ENCODE peak calls at places on chromosomes 5 and 9, in four cellular contexts. T, E, Q and S are unnamed samples.

GRCh38 chr5:41334758-41335157 is 121.4 kb upstream of the C6 start:
- DNase-seq in T (no peak), E (no peak), Q (no peak), S (peak)

GRCh38 chr5:98705841-98706240 is 67.6 kb upstream of the RGMB start:
- DNase-seq in T (no peak), E (no peak), Q (no peak), S (peak)

GRCh38 chr9:132946216-132946615 is 1.8 kb upstream of the TSC1 start:
- DNase-seq in T (no peak), E (no peak), Q (no peak), S (no peak)

GRCh38 chr5:1442222-1443144 is 2.8 kb downstream of the SLC6A3 start:
- DNase-seq in T (no peak), E (no peak), Q (no peak), S (no peak)

GRCh38 chr5:87263498-87263897 is 4.2 kb upstream of the RASA1 start:
- DNase-seq in T (no peak), E (no peak), Q (no peak), S (no peak)

GRCh38 chr5:125412561-125413535 is 666.4 kb upstream of the ZNF608 start:
- DNase-seq in T (peak), E (peak), Q (peak), S (peak)

GRCh38 chr9:110745656-110746055 is 77.1 kb downstream of the MUSK start:
- DNase-seq in T (no peak), E (no peak), Q (peak), S (peak)

GRCh38 chr9:84716217-84716616 is 46.7 kb downstream of the NTRK2 start:
- DNase-seq in T (no peak), E (no peak), Q (no peak), S (no peak)

GRCh38 chr9:107299437-107299836 is 16.4 kb downstream of the RAD23B start:
- DNase-seq in T (no peak), E (no peak), Q (no peak), S (no peak)

GRCh38 chr9:2622361-2623045 is 916 bp downstream of the VLDLR start:
- DNase-seq in T (peak), E (peak), Q (peak), S (peak)

GRCh38 chr9:134058716-134059115 is 9.1 kb downstream of the BRD3 start:
- DNase-seq in T (peak), E (no peak), Q (no peak), S (peak)

GRCh38 chr9:81650836-81651545 is 38.4 kb downstream of the TLE1 start:
- DNase-seq in T (no peak), E (no peak), Q (no peak), S (no peak)

GRCh38 chr9:117073539-117074336 is 341.1 kb downstream of the ASTN2 start:
- DNase-seq in T (peak), E (peak), Q (no peak), S (no peak)

GRCh38 chr9:16509946-16510504 is 360.4 kb downstream of the BNC2 start:
- DNase-seq in T (no peak), E (no peak), Q (no peak), S (peak)

GRCh38 chr5:80957031-80957761 is 3.0 kb upstream of the RASGRF2 start:
- DNase-seq in T (no peak), E (no peak), Q (no peak), S (no peak)

DNA sequence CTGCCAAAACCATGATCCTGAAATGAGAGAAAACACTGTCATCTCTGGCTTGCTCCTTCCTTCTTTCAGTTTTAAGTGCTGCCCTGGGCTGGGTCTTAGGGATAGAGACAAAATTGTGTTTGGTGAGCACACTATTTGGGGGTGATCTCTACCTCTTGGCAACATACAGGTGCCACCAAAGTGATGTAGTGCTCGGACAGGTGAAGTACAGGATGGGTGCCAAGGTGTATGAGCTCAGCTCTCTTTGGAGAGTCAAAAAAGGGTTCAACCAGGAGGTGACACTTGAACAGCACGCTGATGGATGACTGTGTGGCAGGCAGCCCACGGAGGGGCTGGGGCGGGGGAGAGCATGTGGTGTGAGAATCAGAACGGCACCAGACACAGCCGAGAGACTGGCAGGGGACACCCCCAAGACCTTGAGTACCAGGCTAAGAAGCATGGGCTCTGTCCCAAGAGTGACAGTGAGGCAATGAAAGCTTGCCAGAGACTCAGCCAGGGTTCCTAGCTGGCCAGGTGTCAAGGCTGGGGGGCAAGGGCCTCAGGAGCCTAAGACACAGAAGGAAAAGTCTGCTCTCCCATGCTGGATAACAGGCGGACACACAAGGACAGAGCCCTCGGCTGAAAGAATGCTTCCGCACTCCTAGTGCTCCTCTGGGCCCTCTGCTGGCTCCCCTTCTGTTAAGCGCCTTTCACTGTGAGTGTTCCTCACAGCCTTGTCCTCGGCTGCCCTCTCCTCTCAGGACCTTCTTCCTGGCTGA is 2.5 kb downstream of the NHP2 start:
- DNase-seq in T (peak), E (no peak), Q (no peak), S (peak)
- TF ChIP-seq CTCF in T (peak), E (no peak), Q (no peak), S (no peak)

GRCh38 chr5:9853309-9853708 is 223.2 kb upstream of the TAS2R1 start:
- DNase-seq in T (no peak), E (no peak), Q (no peak), S (no peak)

GRCh38 chr5:9847631-9848030 is 217.5 kb upstream of the TAS2R1 start:
- DNase-seq in T (no peak), E (no peak), Q (no peak), S (no peak)

GRCh38 chr5:9850456-9850855 is 220.3 kb upstream of the TAS2R1 start:
- DNase-seq in T (no peak), E (no peak), Q (no peak), S (no peak)

GRCh38 chr5:9852686-9853085 is 222.5 kb upstream of the TAS2R1 start:
- DNase-seq in T (no peak), E (no peak), Q (no peak), S (peak)

DNA sequence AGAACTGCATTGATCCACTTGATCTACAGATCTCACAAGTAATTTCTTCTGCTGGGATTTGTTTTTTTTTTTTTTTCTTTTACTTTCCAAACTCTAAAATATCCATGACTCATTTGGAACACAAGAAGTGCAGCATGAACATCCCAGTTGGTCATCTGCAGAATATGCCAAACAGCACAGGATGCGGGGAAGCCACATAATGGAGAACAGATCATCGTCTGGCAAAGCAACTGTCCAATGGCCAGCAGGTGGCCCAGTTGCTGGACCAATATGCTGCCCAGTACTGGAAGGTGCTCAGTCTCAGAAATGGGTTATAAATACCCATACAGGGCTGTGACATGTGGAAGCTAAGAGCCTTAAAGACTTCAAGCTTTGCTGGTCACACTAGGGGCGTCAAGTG is 221.3 kb upstream of the TAS2R1 start:
- DNase-seq in T (peak), E (peak), Q (no peak), S (peak)
- TF ChIP-seq CTCF in T (peak), E (peak), Q (no peak), S (peak)

GRCh38 chr5:170138273-170138672 is 32.6 kb downstream of the FOXI1 start:
- DNase-seq in T (no peak), E (no peak), Q (no peak), S (no peak)

GRCh38 chr5:170143091-170143490 is 37.4 kb downstream of the FOXI1 start:
- DNase-seq in T (no peak), E (no peak), Q (no peak), S (no peak)

GRCh38 chr5:170137694-170138214 is 32.1 kb downstream of the FOXI1 start:
- DNase-seq in T (no peak), E (no peak), Q (no peak), S (no peak)

GRCh38 chr5:170141636-170142035 is 35.9 kb downstream of the FOXI1 start:
- DNase-seq in T (no peak), E (no peak), Q (no peak), S (no peak)

GRCh38 chr5:170139786-170140335 is 34.2 kb downstream of the FOXI1 start:
- DNase-seq in T (no peak), E (no peak), Q (no peak), S (no peak)
- TF ChIP-seq CTCF in T (no peak), E (no peak), Q (no peak), S (no peak)

GRCh38 chr9:77022783-77023440 is 3.5 kb downstream of the FOXB2 start:
- DNase-seq in T (no peak), E (peak), Q (no peak), S (no peak)
- TF ChIP-seq CTCF in T (no peak), E (no peak), Q (no peak), S (no peak)

DNA sequence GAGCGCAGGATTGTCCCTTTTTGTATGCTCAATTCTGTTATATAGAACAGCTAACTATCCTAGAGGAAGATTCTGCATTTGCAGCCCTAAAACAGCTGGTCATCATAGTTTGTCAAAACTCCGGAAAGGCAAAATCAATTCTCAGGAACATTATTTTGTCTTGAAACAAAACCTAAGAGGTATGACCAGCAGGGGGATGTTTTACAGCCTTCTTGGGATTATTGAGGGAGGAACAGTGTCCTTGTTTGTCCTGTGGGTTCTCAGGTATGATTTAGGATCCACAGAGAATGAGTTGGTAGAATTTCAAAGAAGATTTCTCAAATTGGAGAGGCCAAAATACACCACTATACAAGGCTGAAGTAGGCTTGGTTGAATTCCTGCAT is 136.4 kb downstream of the ZSWIM6 start:
- DNase-seq in T (no peak), E (no peak), Q (no peak), S (no peak)
- TF ChIP-seq CTCF in T (peak), E (no peak), Q (peak), S (peak)

GRCh38 chr5:10199700-10200099 is 50.0 kb downstream of the ATPSCKMT start:
- DNase-seq in T (no peak), E (no peak), Q (no peak), S (no peak)

GRCh38 chr5:10202089-10202753 is 47.5 kb downstream of the ATPSCKMT start:
- DNase-seq in T (no peak), E (no peak), Q (no peak), S (no peak)

GRCh38 chr5:10198021-10198420 is 51.7 kb downstream of the ATPSCKMT start:
- DNase-seq in T (no peak), E (no peak), Q (no peak), S (no peak)

DNA sequence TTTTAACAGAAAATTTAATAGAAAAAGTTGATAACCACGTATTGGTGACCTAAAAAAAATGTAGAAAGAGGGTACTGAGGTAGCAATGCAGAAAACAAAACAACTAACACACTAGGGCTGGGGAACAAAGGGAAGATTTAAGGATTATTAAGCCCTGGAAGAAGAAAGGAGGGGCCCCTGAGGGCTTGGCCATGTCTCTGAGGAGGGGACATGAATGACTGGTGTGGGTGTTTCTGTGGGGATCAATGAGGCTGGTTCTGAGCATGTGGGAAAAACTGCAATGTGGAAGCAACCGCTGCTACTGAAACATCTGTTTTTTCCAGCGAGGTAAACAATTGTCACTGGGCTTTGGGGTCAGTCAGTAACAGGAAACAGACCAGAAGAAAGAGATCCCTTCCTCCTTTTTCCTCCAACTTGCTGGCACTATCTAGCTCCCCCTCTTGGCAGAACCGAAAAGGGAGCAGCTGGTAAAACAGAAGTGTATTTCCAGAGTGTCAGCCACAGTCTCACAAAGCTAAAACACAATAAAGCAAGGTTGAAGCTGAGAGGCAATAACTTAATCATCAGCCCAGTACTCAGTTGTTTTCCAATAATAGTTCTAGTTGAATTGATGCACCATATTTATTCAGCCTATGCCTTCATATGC is 48.3 kb downstream of the ATPSCKMT start:
- DNase-seq in T (no peak), E (peak), Q (no peak), S (no peak)
- TF ChIP-seq CTCF in T (peak), E (peak), Q (peak), S (peak)

DNA sequence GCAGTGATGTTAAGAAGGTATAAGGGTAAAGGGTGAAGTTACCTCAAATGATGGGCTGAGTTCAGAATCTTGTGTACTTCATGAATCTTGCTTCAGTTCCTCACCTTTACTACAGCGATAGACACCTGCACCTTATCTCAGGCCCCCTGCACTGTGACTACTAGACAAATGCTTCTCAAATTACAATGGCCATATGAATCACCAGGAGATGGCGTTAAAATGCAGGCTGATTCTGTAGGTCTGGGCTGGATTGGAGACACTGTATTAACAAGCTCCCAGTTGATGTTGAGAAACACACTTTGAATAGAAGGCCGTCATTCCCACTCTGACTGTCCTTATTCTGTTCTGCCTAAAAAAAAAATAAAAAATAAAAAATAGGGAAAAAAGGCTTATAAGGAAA is 29.8 kb downstream of the TARS1 start:
- DNase-seq in T (peak), E (peak), Q (no peak), S (peak)
- TF ChIP-seq CTCF in T (peak), E (peak), Q (peak), S (peak)

GRCh38 chr5:103866169-103866568 is 303.6 kb upstream of the NUDT12 start:
- DNase-seq in T (no peak), E (no peak), Q (no peak), S (peak)
- TF ChIP-seq CTCF in T (no peak), E (no peak), Q (no peak), S (no peak)